ENCODE peak calls at places on chromosomes 7 and 10, in four cellular contexts. One of them, this sample, is unnamed.
A peak's percentile ranks its signal among the peaks of the same experiment; 100 is the strongest.

GRCh38 chr10:97640868-97641811 is 669 bp downstream of the PI4K2A start:
- DNase-seq in H1: no peak
- DNase-seq in K562: peak; percentile 29
- DNase-seq in HepG2: no peak
- DNase-seq in this sample: no peak

GRCh38 chr7:2520808-2521146 is 1.2 kb downstream of the LFNG start:
- DNase-seq in K562: no peak
- DNase-seq in H1: no peak
- DNase-seq in HepG2: no peak
- DNase-seq in this sample: no peak

GRCh38 chr10:29746080-29746797 is 111.5 kb upstream of the SVIL start:
- DNase-seq in H1: no peak
- DNase-seq in K562: no peak
- DNase-seq in HepG2: no peak
- DNase-seq in this sample: no peak

GRCh38 chr10:73873843-73874215 is 526 bp downstream of the CAMK2G start:
- DNase-seq in HepG2: no peak
- DNase-seq in H1: no peak
- DNase-seq in K562: peak; percentile 82
- DNase-seq in this sample: no peak

GRCh38 chr10:70596860-70597809 is 5.4 kb downstream of the PRF1 start:
- DNase-seq in K562: peak; percentile 41
- DNase-seq in H1: no peak
- DNase-seq in HepG2: peak; percentile 19
- DNase-seq in this sample: no peak

GRCh38 chr10:9230625-9231024 is 1176.1 kb downstream of the GATA3 start:
- DNase-seq in HepG2: no peak
- DNase-seq in H1: no peak
- DNase-seq in K562: no peak
- DNase-seq in this sample: no peak

GRCh38 chr7:25847331-25848070 is 304.5 kb upstream of the NFE2L3 start:
- DNase-seq in H1: no peak
- DNase-seq in K562: no peak
- DNase-seq in HepG2: no peak
- DNase-seq in this sample: no peak

GRCh38 chr7:38465946-38466345 is 165.2 kb downstream of the AMPH start:
- DNase-seq in K562: no peak
- DNase-seq in H1: no peak
- DNase-seq in HepG2: no peak
- DNase-seq in this sample: no peak

GRCh38 chr7:25940086-25940906 is 211.7 kb upstream of the NFE2L3 start:
- DNase-seq in K562: no peak
- DNase-seq in H1: no peak
- DNase-seq in HepG2: no peak
- DNase-seq in this sample: no peak

GRCh38 chr7:80581472-80581871 is 57.0 kb upstream of the CD36 start:
- DNase-seq in H1: no peak
- DNase-seq in K562: no peak
- DNase-seq in HepG2: no peak
- DNase-seq in this sample: no peak

GRCh38 chr10:99784025-99784730 is 1.7 kb downstream of the ABCC2 start:
- DNase-seq in H1: no peak
- DNase-seq in HepG2: peak; percentile 58
- DNase-seq in K562: no peak
- DNase-seq in this sample: no peak

GRCh38 chr10:79093658-79094411 is 25.1 kb downstream of the ZMIZ1 start:
- DNase-seq in K562: peak; percentile 45
- DNase-seq in H1: no peak
- DNase-seq in HepG2: peak; percentile 97
- DNase-seq in this sample: no peak

GRCh38 chr10:1652151-1652550 is 85.2 kb downstream of the ADARB2 start:
- DNase-seq in HepG2: no peak
- DNase-seq in K562: no peak
- DNase-seq in H1: no peak
- DNase-seq in this sample: no peak

GRCh38 chr7:109663806-109664205 is 1094.1 kb downstream of the DNAJB9 start:
- DNase-seq in K562: no peak
- DNase-seq in H1: no peak
- DNase-seq in HepG2: no peak
- DNase-seq in this sample: no peak

GRCh38 chr7:163971-164881 is 28.1 kb upstream of the FAM20C start:
- DNase-seq in HepG2: no peak
- DNase-seq in H1: no peak
- DNase-seq in K562: no peak
- DNase-seq in this sample: no peak

GRCh38 chr10:110364531-110364937 is 59.8 kb upstream of the SMNDC1 start:
- DNase-seq in H1: no peak
- DNase-seq in HepG2: no peak
- DNase-seq in K562: no peak
- DNase-seq in this sample: peak; percentile 37

GRCh38 chr10:84424731-84425165 is 96.4 kb downstream of the CCSER2 start:
- DNase-seq in H1: no peak
- DNase-seq in K562: no peak
- DNase-seq in HepG2: peak; percentile 54
- DNase-seq in this sample: peak; percentile 36

GRCh38 chr7:107854989-107855388 is 36.0 kb upstream of the DLD start:
- DNase-seq in HepG2: no peak
- DNase-seq in H1: no peak
- DNase-seq in K562: no peak
- DNase-seq in this sample: no peak

GRCh38 chr7:5634107-5634950 is 147.1 kb downstream of the RNF216 start:
- DNase-seq in HepG2: no peak
- DNase-seq in H1: no peak
- DNase-seq in K562: no peak
- DNase-seq in this sample: no peak

GRCh38 chr7:40490603-40490924 is 355.8 kb downstream of the SUGCT start:
- DNase-seq in K562: no peak
- DNase-seq in H1: no peak
- DNase-seq in HepG2: no peak
- DNase-seq in this sample: no peak

GRCh38 chr10:23095966-23096813 is 811 bp downstream of the MSRB2 start:
- DNase-seq in HepG2: peak; percentile 6
- DNase-seq in H1: no peak
- DNase-seq in K562: no peak
- DNase-seq in this sample: no peak

GRCh38 chr10:5888843-5889623 is 660 bp downstream of the ANKRD16 start:
- DNase-seq in K562: peak; percentile 37
- DNase-seq in H1: no peak
- DNase-seq in HepG2: peak; percentile 25
- DNase-seq in this sample: no peak

GRCh38 chr7:103127006-103127405 is 21.9 kb downstream of the NAPEPLD start:
- DNase-seq in HepG2: no peak
- DNase-seq in H1: no peak
- DNase-seq in K562: no peak
- DNase-seq in this sample: no peak

GRCh38 chr7:7709263-7709662 is 9.1 kb downstream of the RPA3 start:
- DNase-seq in HepG2: no peak
- DNase-seq in H1: peak; percentile 15
- DNase-seq in K562: no peak
- DNase-seq in this sample: no peak

GRCh38 chr7:151012921-151013347 is 11.4 kb downstream of the ATG9B start:
- DNase-seq in K562: peak; percentile 46
- DNase-seq in HepG2: peak; percentile 45
- DNase-seq in H1: no peak
- DNase-seq in this sample: no peak

DNA sequence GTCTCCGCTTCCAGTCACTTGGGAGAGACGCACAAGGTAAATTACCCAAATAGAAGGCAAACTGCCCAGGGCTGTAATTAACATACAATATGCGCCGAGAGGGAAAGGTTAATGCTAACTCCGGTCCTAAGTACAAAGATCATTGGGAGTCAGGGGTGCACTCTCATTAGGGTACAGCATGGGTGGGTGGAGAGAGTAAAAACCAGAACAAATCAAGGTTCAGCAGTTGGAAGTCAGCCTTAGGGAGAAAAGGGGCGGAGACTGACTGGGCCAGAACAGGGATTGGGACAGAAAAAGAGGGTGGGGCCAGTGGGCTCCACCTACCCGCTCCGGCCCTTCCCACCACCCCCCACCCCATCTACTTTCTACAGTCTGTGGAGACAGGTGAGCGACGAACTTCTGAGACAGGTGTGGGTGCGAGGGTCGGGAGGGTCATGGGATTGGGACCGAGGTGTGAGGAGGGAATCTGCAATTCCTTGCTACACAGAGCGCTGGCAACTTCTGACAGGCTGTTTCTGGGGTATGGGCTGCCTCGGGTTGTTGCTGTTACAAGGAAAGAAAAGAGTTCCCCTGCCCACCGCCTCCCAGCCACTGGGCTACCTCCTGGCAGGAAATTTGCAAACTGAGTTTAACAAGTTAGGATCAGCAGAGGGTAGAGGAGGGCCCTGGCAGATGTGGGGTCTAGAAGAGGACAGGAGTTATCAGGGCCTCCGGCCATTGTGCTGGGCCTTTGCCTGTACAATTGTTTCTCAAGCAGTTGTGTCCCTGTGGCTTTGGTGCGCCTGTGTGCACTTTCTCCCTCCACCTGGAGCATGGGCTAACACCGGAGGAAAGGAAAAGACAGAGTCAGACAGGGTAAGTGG is at the start of gene TMEM139:
- DNase-seq in H1: no peak
- DNase-seq in HepG2: peak; percentile 86
- DNase-seq in K562: peak; percentile 74
- DNase-seq in this sample: no peak
- TF ChIP-seq FOSL1 in H1: no peak
- TF ChIP-seq FOSL1 in HepG2: no peak
- TF ChIP-seq FOSL1 in K562: no peak
- TF ChIP-seq FOSL1 in this sample: no peak

DNA sequence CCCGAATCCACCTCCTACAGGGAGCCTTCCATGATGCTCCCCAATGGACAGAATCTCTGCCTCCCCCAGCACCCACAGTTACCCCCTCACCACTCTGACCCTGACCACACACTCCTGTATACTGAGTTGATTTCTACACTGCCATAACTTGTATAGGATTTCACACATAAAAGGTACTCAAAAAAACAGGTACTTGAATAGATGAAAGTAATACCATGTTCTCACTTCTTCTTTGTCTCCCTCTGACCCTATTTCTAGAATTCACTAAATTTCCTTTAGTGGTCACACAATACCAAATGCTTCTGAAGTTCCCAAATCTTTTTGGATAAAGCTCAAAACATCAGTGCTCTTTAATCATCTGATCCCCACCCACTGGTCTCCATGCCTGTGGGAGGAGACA is 45.4 kb downstream of the HSPA12A start:
- DNase-seq in HepG2: no peak
- DNase-seq in H1: no peak
- DNase-seq in K562: no peak
- DNase-seq in this sample: no peak
- TF ChIP-seq FOSL1 in HepG2: no peak
- TF ChIP-seq FOSL1 in H1: no peak
- TF ChIP-seq FOSL1 in K562: no peak
- TF ChIP-seq FOSL1 in this sample: no peak

DNA sequence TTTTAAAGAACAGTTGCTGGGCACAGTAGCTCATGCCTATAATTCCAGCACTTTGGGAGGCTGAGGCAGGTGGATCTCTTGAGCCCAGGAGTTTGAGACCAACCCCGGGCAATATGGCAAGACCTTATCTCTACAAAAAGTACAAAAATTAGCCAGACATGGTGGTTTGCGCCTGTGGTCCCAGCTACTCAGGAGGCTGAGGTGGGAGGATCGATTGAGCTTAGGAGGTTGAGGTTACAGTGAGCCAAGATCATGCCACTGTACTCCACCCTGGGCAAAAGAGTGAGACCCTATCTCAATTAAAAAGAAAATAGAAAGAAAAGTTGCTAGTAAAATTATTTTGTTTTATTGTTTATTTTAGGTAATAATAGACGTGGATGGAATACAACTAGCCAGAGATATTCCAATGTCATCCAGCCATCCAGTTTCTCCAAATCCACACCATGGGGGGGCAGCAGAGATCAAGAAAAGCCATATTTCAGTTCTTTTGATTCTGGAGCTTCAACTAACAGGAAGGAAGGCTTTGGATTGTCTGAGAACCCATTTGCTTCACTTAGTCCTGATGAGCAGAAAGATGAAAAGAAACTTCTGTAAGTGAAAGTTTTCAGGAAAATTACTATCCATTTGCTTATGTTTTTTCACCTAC is 3.0 kb downstream of the NUP42 start:
- DNase-seq in HepG2: peak; percentile 49
- DNase-seq in H1: no peak
- DNase-seq in K562: peak; percentile 23
- DNase-seq in this sample: peak; percentile 34
- TF ChIP-seq FOSL1 in HepG2: no peak
- TF ChIP-seq FOSL1 in H1: no peak
- TF ChIP-seq FOSL1 in K562: no peak
- TF ChIP-seq FOSL1 in this sample: no peak

DNA sequence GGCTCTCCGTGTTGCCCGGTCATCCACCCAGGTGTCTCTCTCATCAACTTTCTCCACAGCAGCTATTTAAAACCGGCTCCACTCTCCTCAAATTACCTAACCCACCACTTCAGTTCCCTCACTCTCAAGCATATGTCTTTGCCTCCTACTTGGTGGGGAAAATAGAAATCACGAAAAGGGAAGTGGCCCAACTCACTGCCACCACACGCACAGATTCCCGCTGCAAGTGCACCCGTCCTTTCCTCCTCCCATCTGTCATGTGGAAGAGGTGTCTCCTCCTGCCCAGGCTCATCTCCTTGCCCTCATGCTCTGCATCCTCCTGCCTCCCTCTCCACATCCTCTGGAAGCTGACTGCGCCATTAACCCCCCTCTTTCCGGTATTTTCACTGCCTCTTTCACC is 80.8 kb upstream of the MKX start:
- DNase-seq in HepG2: no peak
- DNase-seq in K562: no peak
- DNase-seq in H1: no peak
- DNase-seq in this sample: no peak
- TF ChIP-seq FOSL1 in HepG2: no peak
- TF ChIP-seq FOSL1 in K562: no peak
- TF ChIP-seq FOSL1 in H1: no peak
- TF ChIP-seq FOSL1 in this sample: no peak

DNA sequence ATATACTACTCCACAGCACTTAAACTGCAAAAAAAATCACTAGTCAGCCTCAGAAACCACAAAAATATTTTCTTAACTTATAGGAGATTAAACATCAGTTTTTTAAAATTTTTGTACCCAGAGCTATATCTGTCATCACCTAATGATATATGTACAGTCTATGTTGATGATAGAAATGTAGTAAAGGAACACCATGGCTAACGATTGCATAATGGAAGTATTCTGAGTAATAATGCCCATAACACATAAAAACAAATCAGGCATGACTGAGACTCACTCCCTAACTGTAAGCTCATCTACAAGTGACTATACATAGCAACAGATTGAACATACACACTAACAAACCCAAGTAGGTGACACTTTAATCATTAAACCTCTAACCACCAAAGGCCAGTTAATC is 51.3 kb downstream of the TSPAN12 start:
- DNase-seq in HepG2: no peak
- DNase-seq in H1: no peak
- DNase-seq in K562: no peak
- DNase-seq in this sample: no peak
- TF ChIP-seq FOSL1 in HepG2: no peak
- TF ChIP-seq FOSL1 in H1: no peak
- TF ChIP-seq FOSL1 in K562: no peak
- TF ChIP-seq FOSL1 in this sample: no peak

GRCh38 chr7:44293561-44294324 is 31.7 kb downstream of the CAMK2B start:
- DNase-seq in K562: no peak
- DNase-seq in H1: no peak
- DNase-seq in HepG2: no peak
- DNase-seq in this sample: no peak
- TF ChIP-seq FOSL1 in K562: no peak
- TF ChIP-seq FOSL1 in H1: no peak
- TF ChIP-seq FOSL1 in HepG2: no peak
- TF ChIP-seq FOSL1 in this sample: no peak

GRCh38 chr7:13336227-13336626 is 648.8 kb downstream of the ARL4A start:
- DNase-seq in H1: no peak
- DNase-seq in HepG2: no peak
- DNase-seq in K562: no peak
- DNase-seq in this sample: no peak
- TF ChIP-seq FOSL1 in H1: no peak
- TF ChIP-seq FOSL1 in HepG2: no peak
- TF ChIP-seq FOSL1 in K562: no peak
- TF ChIP-seq FOSL1 in this sample: no peak

This sample was measured in HCT116.